ENCODE peak calls at places on chromosome 3, in five cellular contexts. J is pancreas, T is IMR-90, L is Peyer's patch, G is thyroid gland. S is an unnamed sample.

GRCh38 chr3:139677341-139678155 is at the start of gene NMNAT3:
- DNase-seq in J (peak; percentile 95), T (peak; percentile 7), L (peak; percentile 75), G (peak; percentile 92), S (no peak)

GRCh38 chr3:50971487-50971924 is 296.8 kb downstream of the DOCK3 start:
- DNase-seq in J (no peak), T (peak; percentile 45), L (no peak), G (peak; percentile 43), S (no peak)

GRCh38 chr3:144031938-144032337 is 60.3 kb downstream of the DIPK2A start:
- DNase-seq in J (peak; percentile 69), T (no peak), L (no peak), G (peak; percentile 90), S (no peak)

GRCh38 chr3:109073116-109073515 is 44.8 kb downstream of the MORC1 start:
- DNase-seq in J (no peak), T (no peak), L (no peak), G (no peak), S (no peak)

GRCh38 chr3:172076212-172076611 is 36.8 kb downstream of the FNDC3B start:
- DNase-seq in J (no peak), T (no peak), L (no peak), G (no peak), S (no peak)

GRCh38 chr3:73094127-73094526 is 32.7 kb downstream of the EBLN2 start:
- DNase-seq in J (no peak), T (no peak), L (no peak), G (no peak), S (no peak)

GRCh38 chr3:17138246-17139039 is 253.7 kb downstream of the PLCL2 start:
- DNase-seq in J (no peak), T (no peak), L (no peak), G (no peak), S (no peak)

GRCh38 chr3:39404943-39405686 is 1.4 kb upstream of the RPSA start:
- DNase-seq in J (no peak), T (no peak), L (no peak), G (no peak), S (no peak)

GRCh38 chr3:138296639-138297038 is 33.0 kb downstream of the NME9 start:
- DNase-seq in J (no peak), T (no peak), L (no peak), G (no peak), S (no peak)

GRCh38 chr3:25585361-25586166 is 79.1 kb downstream of the TOP2B start:
- DNase-seq in J (no peak), T (peak; percentile 17), L (no peak), G (no peak), S (no peak)

GRCh38 chr3:3105246-3105645 is 4.9 kb downstream of the IL5RA start:
- DNase-seq in J (no peak), T (no peak), L (no peak), G (peak; percentile 9), S (no peak)

GRCh38 chr3:97613139-97613538 is 151.4 kb upstream of the ARL6 start:
- DNase-seq in J (no peak), T (no peak), L (no peak), G (no peak), S (no peak)

GRCh38 chr3:183449391-183449790 is 21.0 kb upstream of the MCF2L2 start:
- DNase-seq in J (no peak), T (peak; percentile 38), L (no peak), G (peak; percentile 23), S (no peak)

GRCh38 chr3:36175113-36175812 is 205.0 kb upstream of the STAC start:
- DNase-seq in J (no peak), T (no peak), L (no peak), G (no peak), S (no peak)

GRCh38 chr3:52346623-52347530 is 30.8 kb downstream of the DNAH1 start:
- DNase-seq in J (no peak), T (peak; percentile 84), L (no peak), G (no peak), S (peak; percentile 11)

GRCh38 chr3:37183375-37183831 is 9.0 kb upstream of the LRRFIP2 start:
- DNase-seq in J (no peak), T (peak; percentile 96), L (no peak), G (no peak), S (peak; percentile 87)

GRCh38 chr3:186067360-186068242 is 41.3 kb downstream of the ETV5 start:
- DNase-seq in J (no peak), T (no peak), L (no peak), G (no peak), S (no peak)

DNA sequence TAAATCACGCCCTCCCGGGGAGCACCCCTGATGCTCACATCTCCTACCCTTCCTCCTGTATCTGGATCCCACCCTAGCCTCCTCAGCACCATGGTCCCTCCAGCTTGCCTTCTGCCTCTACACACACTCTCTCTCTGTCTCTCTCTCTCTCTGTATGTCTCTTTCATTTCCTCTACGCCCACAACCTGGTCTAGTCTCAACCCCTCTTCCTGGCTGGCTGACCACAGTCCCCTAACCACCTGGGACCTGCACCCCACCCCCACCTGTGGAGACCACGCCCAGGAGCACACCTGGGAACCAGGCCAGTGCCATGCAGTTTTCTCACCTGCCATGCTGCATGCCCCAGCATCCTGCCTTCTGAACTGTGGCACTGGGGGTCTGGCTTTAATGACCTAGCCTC is 4.0 kb upstream of the CFAP100 start:
- DNase-seq in J (peak; percentile 34), T (no peak), L (no peak), G (no peak), S (no peak)
- H3K4me3 ChIP-seq in J (no peak overlapping the region), T (no peak overlapping the region), L (no peak overlapping the region), G (no peak overlapping the region), S (no peak overlapping the region)

DNA sequence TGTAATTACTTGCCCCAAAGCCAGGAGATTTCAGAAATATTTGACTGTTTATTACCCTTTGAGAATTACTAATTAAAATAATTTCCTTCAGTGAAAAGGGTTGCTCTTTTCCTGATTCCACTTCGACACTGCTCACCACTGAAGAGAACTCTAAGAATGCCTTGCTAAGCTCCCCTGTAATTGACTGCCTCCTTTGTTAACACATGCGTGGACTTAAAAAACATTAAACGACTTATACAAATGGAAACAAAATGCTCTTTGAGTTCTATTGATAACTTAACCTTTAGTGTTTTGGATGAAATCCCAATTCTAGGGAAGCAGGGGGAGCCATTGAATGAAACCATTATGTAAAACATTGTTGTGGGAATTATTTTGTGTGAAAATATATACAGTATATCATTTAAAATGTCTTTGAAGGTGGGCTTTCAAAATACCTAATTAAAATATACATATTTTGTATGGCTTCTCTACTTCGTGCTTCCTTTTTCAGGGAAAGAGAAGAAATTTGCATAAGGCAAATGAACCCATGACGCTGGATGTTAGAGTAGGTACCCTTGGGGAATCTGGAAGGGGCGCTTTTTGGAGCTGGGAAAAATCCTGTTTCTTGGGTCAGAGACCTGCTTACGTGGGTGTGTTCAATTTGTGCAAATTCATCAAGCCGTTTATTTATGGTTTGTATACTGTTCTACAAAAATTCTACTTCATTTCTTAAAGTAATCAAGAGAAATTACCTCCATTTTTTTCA is 64.2 kb downstream of the WWTR1 start:
- DNase-seq in J (no peak), T (no peak), L (no peak), G (no peak), S (no peak)
- H3K4me3 ChIP-seq in J (no peak overlapping the region), T (no peak overlapping the region), L (no peak overlapping the region), G (no peak overlapping the region), S (no peak overlapping the region)

GRCh38 chr3:129182390-129183180 is 1.1 kb downstream of the CNBP start:
- DNase-seq in J (no peak), T (peak; percentile 50), L (no peak), G (no peak), S (peak; percentile 31)

GRCh38 chr3:129184396-129184656 is 630 bp upstream of the CNBP start:
- DNase-seq in J (no peak), T (no peak), L (no peak), G (peak; percentile 15), S (no peak)

GRCh38 chr3:129183569-129184395 is at the start of gene CNBP:
- DNase-seq in J (peak; percentile 98), T (peak; percentile 92), L (peak; percentile 91), G (peak; percentile 96), S (peak; percentile 69)

GRCh38 chr3:129187857-129188256 is 4.2 kb upstream of the CNBP start:
- DNase-seq in J (no peak), T (no peak), L (no peak), G (no peak), S (no peak)

DNA sequence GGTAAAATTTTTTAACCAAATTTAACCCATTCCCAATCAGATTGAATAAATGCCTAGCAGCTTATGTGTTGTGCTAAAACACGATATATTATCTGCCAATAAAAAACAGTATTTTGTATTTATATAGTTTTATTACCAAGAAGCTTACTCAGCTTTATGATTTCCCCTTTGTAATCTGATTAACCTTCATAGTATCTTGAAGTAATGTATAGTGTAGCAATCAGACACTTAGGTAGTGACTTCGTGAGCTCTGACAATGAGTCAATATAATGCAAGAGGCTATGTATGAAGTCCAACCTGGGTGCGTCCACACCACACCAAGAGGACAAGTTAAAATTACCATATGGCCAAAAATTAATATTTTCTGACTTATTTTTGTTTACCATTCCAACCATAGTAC is 2.1 kb upstream of the CNBP start:
- DNase-seq in J (no peak), T (no peak), L (no peak), G (no peak), S (no peak)
- H3K4me3 ChIP-seq in J (no peak overlapping the region), T (no peak overlapping the region), L (no peak overlapping the region), G (no peak overlapping the region), S (no peak overlapping the region)

GRCh38 chr3:129597087-129597791 is 9.2 kb downstream of the PLXND1 start:
- DNase-seq in J (no peak), T (peak; percentile 36), L (no peak), G (no peak), S (no peak)
- H3K4me3 ChIP-seq in J (no peak overlapping the region), T (no peak overlapping the region), L (no peak overlapping the region), G (no peak overlapping the region), S (no peak overlapping the region)

DNA sequence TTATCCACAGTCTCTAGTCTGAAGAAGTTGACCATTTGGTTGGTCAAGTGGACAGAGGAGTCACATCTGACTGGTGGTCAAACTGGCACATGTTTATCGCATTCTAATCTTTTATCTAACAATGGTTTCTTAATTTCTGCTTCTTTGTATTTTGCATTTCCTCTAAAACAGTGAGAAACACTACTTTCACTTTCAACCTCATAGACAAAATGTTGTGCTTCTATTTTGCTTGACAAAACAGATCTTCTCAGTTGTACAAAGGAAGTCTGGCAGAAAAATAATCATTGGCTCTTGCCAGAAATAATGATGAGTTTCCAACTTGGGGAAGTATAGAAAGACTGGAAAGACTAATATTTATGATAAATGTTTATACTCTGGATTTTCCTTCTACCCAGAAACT is 103.9 kb downstream of the MME start:
- DNase-seq in J (no peak), T (no peak), L (no peak), G (no peak), S (no peak)
- H3K4me3 ChIP-seq in J (no peak overlapping the region), T (no peak overlapping the region), L (no peak overlapping the region), G (no peak overlapping the region), S (no peak overlapping the region)

GRCh38 chr3:4584537-4585249 is 91.5 kb downstream of the ITPR1 start:
- DNase-seq in J (no peak), T (peak; percentile 16), L (no peak), G (peak; percentile 35), S (no peak)
- H3K4me3 ChIP-seq in J (no peak overlapping the region), T (peak overlapping the region; percentile 45), L (peak overlapping the region; percentile 15), G (no peak overlapping the region), S (peak overlapping the region; percentile 17)

GRCh38 chr3:9760779-9761505 is 8.8 kb downstream of the CAMK1 start:
- DNase-seq in J (no peak), T (no peak), L (no peak), G (no peak), S (no peak)
- H3K4me3 ChIP-seq in J (no peak overlapping the region), T (no peak overlapping the region), L (no peak overlapping the region), G (no peak overlapping the region), S (no peak overlapping the region)

DNA sequence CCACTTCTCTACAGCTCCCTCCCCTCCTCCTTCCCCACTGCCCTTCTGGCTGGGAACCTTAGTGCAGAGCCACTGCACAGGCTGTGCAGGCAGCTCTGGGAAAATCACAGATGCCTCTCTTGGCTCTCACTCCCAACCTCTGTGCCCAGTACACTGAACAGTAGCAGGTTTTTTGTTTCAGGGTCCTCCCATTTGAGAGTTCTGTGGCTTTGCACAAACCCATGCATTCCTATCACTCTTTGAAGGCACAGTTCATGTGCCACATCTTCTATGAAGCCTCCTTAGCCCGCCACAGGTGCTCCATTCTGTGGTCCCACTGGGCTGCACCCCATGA is 103.9 kb downstream of the SNRK start:
- DNase-seq in J (no peak), T (no peak), L (no peak), G (peak; percentile 19), S (no peak)
- H3K4me3 ChIP-seq in J (no peak overlapping the region), T (no peak overlapping the region), L (no peak overlapping the region), G (no peak overlapping the region), S (no peak overlapping the region)

S was measured in AG09309.